ENCODE peak calls at places on chromosomes 4 and X, in six cellular contexts. One of them, this sample, is unnamed.

GRCh38 chr4:151169900-151170299 is 70.5 kb downstream of the RPS3A start:
- DNase-seq in fibroblast of the conjunctiva: peak
- DNase-seq in T47D: no peak
- DNase-seq in hypothalamus: no peak
- DNase-seq in fibroblast of pulmonary artery: peak
- DNase-seq in stimulated activated CD8-positive, alpha-beta memory T cell treated with anti-CD3 and anti-CD28 coated beads, Interleukin-4, amount 100 ng/mL, for 24 hours: no peak
- DNase-seq in this sample: no peak

GRCh38 chr4:42371306-42372063 is 25.8 kb upstream of the SHISA3 start:
- DNase-seq in stimulated activated CD8-positive, alpha-beta memory T cell treated with anti-CD3 and anti-CD28 coated beads, Interleukin-4, amount 100 ng/mL, for 24 hours: no peak
- DNase-seq in fibroblast of the conjunctiva: peak
- DNase-seq in fibroblast of pulmonary artery: peak
- DNase-seq in T47D: peak
- DNase-seq in hypothalamus: no peak
- DNase-seq in this sample: peak

GRCh38 chr4:2637956-2638552 is 101.6 kb downstream of the FAM193A start:
- DNase-seq in fibroblast of the conjunctiva: no peak
- DNase-seq in hypothalamus: no peak
- DNase-seq in stimulated activated CD8-positive, alpha-beta memory T cell treated with anti-CD3 and anti-CD28 coated beads, Interleukin-4, amount 100 ng/mL, for 24 hours: no peak
- DNase-seq in T47D: no peak
- DNase-seq in fibroblast of pulmonary artery: no peak
- DNase-seq in this sample: no peak

GRCh38 chrX:39915081-39915480 is 182.7 kb downstream of the BCOR start:
- DNase-seq in stimulated activated CD8-positive, alpha-beta memory T cell treated with anti-CD3 and anti-CD28 coated beads, Interleukin-4, amount 100 ng/mL, for 24 hours: no peak
- DNase-seq in fibroblast of pulmonary artery: no peak
- DNase-seq in fibroblast of the conjunctiva: no peak
- DNase-seq in T47D: no peak
- DNase-seq in hypothalamus: no peak
- DNase-seq in this sample: no peak

GRCh38 chrX:105323951-105324350 is 103.5 kb upstream of the TEX13A start:
- DNase-seq in fibroblast of pulmonary artery: peak
- DNase-seq in fibroblast of the conjunctiva: peak
- DNase-seq in stimulated activated CD8-positive, alpha-beta memory T cell treated with anti-CD3 and anti-CD28 coated beads, Interleukin-4, amount 100 ng/mL, for 24 hours: no peak
- DNase-seq in T47D: no peak
- DNase-seq in hypothalamus: no peak
- DNase-seq in this sample: no peak

GRCh38 chr4:23237771-23238170 is 545.0 kb downstream of the GBA3 start:
- DNase-seq in fibroblast of pulmonary artery: peak
- DNase-seq in hypothalamus: no peak
- DNase-seq in fibroblast of the conjunctiva: no peak
- DNase-seq in T47D: no peak
- DNase-seq in stimulated activated CD8-positive, alpha-beta memory T cell treated with anti-CD3 and anti-CD28 coated beads, Interleukin-4, amount 100 ng/mL, for 24 hours: no peak
- DNase-seq in this sample: no peak

GRCh38 chr4:156888762-156889161 is 82.8 kb downstream of the PDGFC start:
- DNase-seq in hypothalamus: no peak
- DNase-seq in stimulated activated CD8-positive, alpha-beta memory T cell treated with anti-CD3 and anti-CD28 coated beads, Interleukin-4, amount 100 ng/mL, for 24 hours: no peak
- DNase-seq in fibroblast of pulmonary artery: peak
- DNase-seq in fibroblast of the conjunctiva: peak
- DNase-seq in T47D: no peak
- DNase-seq in this sample: no peak

GRCh38 chrX:103197721-103198306 is 17.1 kb upstream of the BEX4 start:
- DNase-seq in T47D: no peak
- DNase-seq in fibroblast of the conjunctiva: no peak
- DNase-seq in fibroblast of pulmonary artery: peak
- DNase-seq in stimulated activated CD8-positive, alpha-beta memory T cell treated with anti-CD3 and anti-CD28 coated beads, Interleukin-4, amount 100 ng/mL, for 24 hours: no peak
- DNase-seq in hypothalamus: no peak
- DNase-seq in this sample: no peak

GRCh38 chrX:119708936-119709335 is 16.0 kb upstream of the SEPTIN6 start:
- DNase-seq in fibroblast of pulmonary artery: peak
- DNase-seq in T47D: no peak
- DNase-seq in hypothalamus: no peak
- DNase-seq in fibroblast of the conjunctiva: no peak
- DNase-seq in stimulated activated CD8-positive, alpha-beta memory T cell treated with anti-CD3 and anti-CD28 coated beads, Interleukin-4, amount 100 ng/mL, for 24 hours: no peak
- DNase-seq in this sample: no peak

GRCh38 chr4:186191266-186192067 is at the start of gene CYP4V2:
- DNase-seq in fibroblast of the conjunctiva: peak
- DNase-seq in T47D: peak
- DNase-seq in stimulated activated CD8-positive, alpha-beta memory T cell treated with anti-CD3 and anti-CD28 coated beads, Interleukin-4, amount 100 ng/mL, for 24 hours: peak
- DNase-seq in hypothalamus: peak
- DNase-seq in fibroblast of pulmonary artery: peak
- DNase-seq in this sample: peak

GRCh38 chr4:76087007-76087769 is 12.7 kb downstream of the ART3 start:
- DNase-seq in hypothalamus: peak
- DNase-seq in fibroblast of pulmonary artery: peak
- DNase-seq in stimulated activated CD8-positive, alpha-beta memory T cell treated with anti-CD3 and anti-CD28 coated beads, Interleukin-4, amount 100 ng/mL, for 24 hours: no peak
- DNase-seq in T47D: peak
- DNase-seq in fibroblast of the conjunctiva: peak
- DNase-seq in this sample: no peak

GRCh38 chr4:139887378-139887801 is 221.8 kb downstream of the MGST2 start:
- DNase-seq in fibroblast of pulmonary artery: no peak
- DNase-seq in T47D: peak
- DNase-seq in stimulated activated CD8-positive, alpha-beta memory T cell treated with anti-CD3 and anti-CD28 coated beads, Interleukin-4, amount 100 ng/mL, for 24 hours: no peak
- DNase-seq in fibroblast of the conjunctiva: no peak
- DNase-seq in hypothalamus: no peak
- DNase-seq in this sample: no peak

GRCh38 chr4:168877779-168878491 is 132.1 kb downstream of the CBR4 start:
- DNase-seq in fibroblast of the conjunctiva: no peak
- DNase-seq in fibroblast of pulmonary artery: no peak
- DNase-seq in T47D: no peak
- DNase-seq in stimulated activated CD8-positive, alpha-beta memory T cell treated with anti-CD3 and anti-CD28 coated beads, Interleukin-4, amount 100 ng/mL, for 24 hours: peak
- DNase-seq in hypothalamus: no peak
- DNase-seq in this sample: peak

GRCh38 chrX:136146614-136147319 is 566 bp upstream of the FHL1 start:
- DNase-seq in hypothalamus: peak
- DNase-seq in stimulated activated CD8-positive, alpha-beta memory T cell treated with anti-CD3 and anti-CD28 coated beads, Interleukin-4, amount 100 ng/mL, for 24 hours: no peak
- DNase-seq in T47D: no peak
- DNase-seq in fibroblast of the conjunctiva: no peak
- DNase-seq in fibroblast of pulmonary artery: no peak
- DNase-seq in this sample: no peak

GRCh38 chr4:8850074-8850829 is 21.4 kb downstream of the HMX1 start:
- DNase-seq in hypothalamus: no peak
- DNase-seq in fibroblast of pulmonary artery: no peak
- DNase-seq in fibroblast of the conjunctiva: no peak
- DNase-seq in T47D: no peak
- DNase-seq in stimulated activated CD8-positive, alpha-beta memory T cell treated with anti-CD3 and anti-CD28 coated beads, Interleukin-4, amount 100 ng/mL, for 24 hours: no peak
- DNase-seq in this sample: no peak

GRCh38 chr4:131613824-131614216 is 1535.3 kb upstream of the PCDH10 start:
- DNase-seq in T47D: no peak
- DNase-seq in hypothalamus: no peak
- DNase-seq in fibroblast of pulmonary artery: no peak
- DNase-seq in fibroblast of the conjunctiva: no peak
- DNase-seq in stimulated activated CD8-positive, alpha-beta memory T cell treated with anti-CD3 and anti-CD28 coated beads, Interleukin-4, amount 100 ng/mL, for 24 hours: no peak
- DNase-seq in this sample: no peak

GRCh38 chr4:19286924-19287323 is 964.8 kb upstream of the SLIT2 start:
- DNase-seq in fibroblast of pulmonary artery: no peak
- DNase-seq in stimulated activated CD8-positive, alpha-beta memory T cell treated with anti-CD3 and anti-CD28 coated beads, Interleukin-4, amount 100 ng/mL, for 24 hours: no peak
- DNase-seq in T47D: no peak
- DNase-seq in fibroblast of the conjunctiva: no peak
- DNase-seq in hypothalamus: no peak
- DNase-seq in this sample: no peak

GRCh38 chrX:45775462-45775861 is 574.8 kb upstream of the DIPK2B start:
- DNase-seq in hypothalamus: no peak
- DNase-seq in stimulated activated CD8-positive, alpha-beta memory T cell treated with anti-CD3 and anti-CD28 coated beads, Interleukin-4, amount 100 ng/mL, for 24 hours: no peak
- DNase-seq in T47D: peak
- DNase-seq in fibroblast of pulmonary artery: peak
- DNase-seq in fibroblast of the conjunctiva: no peak
- DNase-seq in this sample: no peak

GRCh38 chr4:4995103-4995761 is 24.0 kb downstream of the CYTL1 start:
- DNase-seq in fibroblast of pulmonary artery: peak
- DNase-seq in fibroblast of the conjunctiva: peak
- DNase-seq in T47D: peak
- DNase-seq in hypothalamus: no peak
- DNase-seq in stimulated activated CD8-positive, alpha-beta memory T cell treated with anti-CD3 and anti-CD28 coated beads, Interleukin-4, amount 100 ng/mL, for 24 hours: peak
- DNase-seq in this sample: peak

GRCh38 chr4:122234686-122235085 is 82.6 kb downstream of the BLTP1 start:
- DNase-seq in stimulated activated CD8-positive, alpha-beta memory T cell treated with anti-CD3 and anti-CD28 coated beads, Interleukin-4, amount 100 ng/mL, for 24 hours: no peak
- DNase-seq in T47D: no peak
- DNase-seq in fibroblast of the conjunctiva: no peak
- DNase-seq in hypothalamus: no peak
- DNase-seq in fibroblast of pulmonary artery: no peak
- DNase-seq in this sample: no peak

GRCh38 chrX:122583526-122583925 is 600.6 kb upstream of the GRIA3 start:
- DNase-seq in stimulated activated CD8-positive, alpha-beta memory T cell treated with anti-CD3 and anti-CD28 coated beads, Interleukin-4, amount 100 ng/mL, for 24 hours: no peak
- DNase-seq in T47D: no peak
- DNase-seq in fibroblast of pulmonary artery: no peak
- DNase-seq in fibroblast of the conjunctiva: no peak
- DNase-seq in hypothalamus: no peak
- DNase-seq in this sample: no peak

GRCh38 chrX:2628751-2629315 is 62.3 kb upstream of the CD99 start:
- DNase-seq in fibroblast of pulmonary artery: no peak
- DNase-seq in fibroblast of the conjunctiva: no peak
- DNase-seq in T47D: peak
- DNase-seq in hypothalamus: no peak
- DNase-seq in stimulated activated CD8-positive, alpha-beta memory T cell treated with anti-CD3 and anti-CD28 coated beads, Interleukin-4, amount 100 ng/mL, for 24 hours: no peak
- DNase-seq in this sample: no peak

GRCh38 chrX:28586291-28586690 is 955 bp upstream of the IL1RAPL1 start:
- DNase-seq in hypothalamus: peak
- DNase-seq in fibroblast of the conjunctiva: no peak
- DNase-seq in T47D: no peak
- DNase-seq in stimulated activated CD8-positive, alpha-beta memory T cell treated with anti-CD3 and anti-CD28 coated beads, Interleukin-4, amount 100 ng/mL, for 24 hours: no peak
- DNase-seq in fibroblast of pulmonary artery: peak
- DNase-seq in this sample: no peak

GRCh38 chrX:39652336-39652735 is 445.4 kb downstream of the BCOR start:
- DNase-seq in fibroblast of pulmonary artery: peak
- DNase-seq in T47D: peak
- DNase-seq in hypothalamus: no peak
- DNase-seq in stimulated activated CD8-positive, alpha-beta memory T cell treated with anti-CD3 and anti-CD28 coated beads, Interleukin-4, amount 100 ng/mL, for 24 hours: peak
- DNase-seq in fibroblast of the conjunctiva: no peak
- DNase-seq in this sample: no peak

GRCh38 chr4:2484993-2485392 is 16.1 kb downstream of the RNF4 start:
- DNase-seq in stimulated activated CD8-positive, alpha-beta memory T cell treated with anti-CD3 and anti-CD28 coated beads, Interleukin-4, amount 100 ng/mL, for 24 hours: peak
- DNase-seq in fibroblast of pulmonary artery: peak
- DNase-seq in hypothalamus: no peak
- DNase-seq in fibroblast of the conjunctiva: no peak
- DNase-seq in T47D: no peak
- DNase-seq in this sample: no peak

GRCh38 chr4:5888222-5888701 is 4.6 kb downstream of the CRMP1 start:
- DNase-seq in stimulated activated CD8-positive, alpha-beta memory T cell treated with anti-CD3 and anti-CD28 coated beads, Interleukin-4, amount 100 ng/mL, for 24 hours: no peak
- DNase-seq in fibroblast of pulmonary artery: no peak
- DNase-seq in T47D: no peak
- DNase-seq in hypothalamus: no peak
- DNase-seq in fibroblast of the conjunctiva: no peak
- DNase-seq in this sample: peak

GRCh38 chr4:122896270-122896669 is 26.1 kb downstream of the NUDT6 start:
- DNase-seq in hypothalamus: no peak
- DNase-seq in T47D: no peak
- DNase-seq in fibroblast of pulmonary artery: no peak
- DNase-seq in stimulated activated CD8-positive, alpha-beta memory T cell treated with anti-CD3 and anti-CD28 coated beads, Interleukin-4, amount 100 ng/mL, for 24 hours: no peak
- DNase-seq in fibroblast of the conjunctiva: no peak
- DNase-seq in this sample: no peak

GRCh38 chrX:49271341-49271740 is 1.7 kb downstream of the PPP1R3F start:
- DNase-seq in hypothalamus: no peak
- DNase-seq in fibroblast of the conjunctiva: no peak
- DNase-seq in T47D: peak
- DNase-seq in fibroblast of pulmonary artery: no peak
- DNase-seq in stimulated activated CD8-positive, alpha-beta memory T cell treated with anti-CD3 and anti-CD28 coated beads, Interleukin-4, amount 100 ng/mL, for 24 hours: no peak
- DNase-seq in this sample: no peak

GRCh38 chr4:5730993-5731975 is 20.3 kb downstream of the EVC start:
- DNase-seq in fibroblast of the conjunctiva: no peak
- DNase-seq in fibroblast of pulmonary artery: no peak
- DNase-seq in T47D: no peak
- DNase-seq in hypothalamus: no peak
- DNase-seq in stimulated activated CD8-positive, alpha-beta memory T cell treated with anti-CD3 and anti-CD28 coated beads, Interleukin-4, amount 100 ng/mL, for 24 hours: no peak
- DNase-seq in this sample: no peak

GRCh38 chr4:176547005-176547404 is 227.2 kb downstream of the SPCS3 start:
- DNase-seq in T47D: no peak
- DNase-seq in fibroblast of the conjunctiva: peak
- DNase-seq in stimulated activated CD8-positive, alpha-beta memory T cell treated with anti-CD3 and anti-CD28 coated beads, Interleukin-4, amount 100 ng/mL, for 24 hours: no peak
- DNase-seq in fibroblast of pulmonary artery: peak
- DNase-seq in hypothalamus: no peak
- DNase-seq in this sample: no peak

GRCh38 chrX:154731881-154732280 is 19.0 kb downstream of the GAB3 start:
- DNase-seq in stimulated activated CD8-positive, alpha-beta memory T cell treated with anti-CD3 and anti-CD28 coated beads, Interleukin-4, amount 100 ng/mL, for 24 hours: no peak
- DNase-seq in fibroblast of the conjunctiva: no peak
- DNase-seq in hypothalamus: no peak
- DNase-seq in T47D: no peak
- DNase-seq in fibroblast of pulmonary artery: peak
- DNase-seq in this sample: no peak

This sample was measured in 8988T.